ENCODE peak calls at places on chromosome X, in seven cellular contexts. U is IMR-90, R is RWPE1, J is NCI-H748 treated with DMSO at 0.1 percent for 48 hours, D is ovary, B is GM13976, H is OCI-M1. I is an unnamed sample.

GRCh38 chrX:134551365-134552095 is 91.6 kb downstream of the HPRT1 start:
- DNase-seq in D (no peak), R (peak), U (peak), J (no peak), B (no peak), H (no peak), I (no peak)

GRCh38 chrX:149370097-149370496 is 135.0 kb downstream of the IDS start:
- DNase-seq in R (no peak), B (no peak), H (no peak), J (no peak), U (no peak), D (no peak), I (no peak)

GRCh38 chrX:147226801-147227200 is 412.3 kb upstream of the CXorf51A start:
- DNase-seq in J (no peak), U (no peak), R (no peak), H (peak), B (no peak), D (no peak), I (no peak)

GRCh38 chrX:39984191-39984956 is 113.4 kb downstream of the BCOR start:
- DNase-seq in J (no peak), D (peak), B (no peak), H (no peak), U (peak), R (peak), I (no peak)

GRCh38 chrX:138986235-138986634 is 274.7 kb upstream of the FGF13 start:
- DNase-seq in U (no peak), R (no peak), J (no peak), B (no peak), H (no peak), D (no peak), I (peak)

GRCh38 chrX:129445436-129445835 is 77.9 kb downstream of the SMARCA1 start:
- DNase-seq in B (no peak), R (no peak), H (no peak), J (no peak), U (no peak), D (no peak), I (no peak)

GRCh38 chrX:104420907-104421306 is 145.1 kb upstream of the IL1RAPL2 start:
- DNase-seq in D (no peak), R (no peak), H (no peak), J (no peak), B (no peak), U (no peak), I (no peak)

GRCh38 chrX:118373538-118373937 is 27.6 kb downstream of the WDR44 start:
- DNase-seq in J (peak), D (no peak), R (no peak), U (no peak), B (no peak), H (no peak), I (no peak)

GRCh38 chrX:132092439-132093065 is 35.3 kb downstream of the FRMD7 start:
- DNase-seq in H (peak), R (peak), D (no peak), B (peak), J (peak), U (peak), I (peak)

GRCh38 chrX:129523076-129524055 is at the start of gene SMARCA1:
- DNase-seq in H (no peak), B (peak), J (peak), U (peak), R (peak), D (peak), I (no peak)

GRCh38 chrX:905828-906566 is 275.4 kb downstream of the SHOX start:
- DNase-seq in H (no peak), J (no peak), R (no peak), D (no peak), B (no peak), U (no peak), I (no peak)